ENCODE peak calls at places on chromosomes 2 and 18, in six cellular contexts. T, W, G, Y, V and I are unnamed samples.

GRCh38 chr2:57862727-57863126 is 183.9 kb upstream of the VRK2 start:
- DNase-seq in T (no peak), Y (no peak), G (no peak), V (no peak), W (no peak), I (no peak)

GRCh38 chr18:7259482-7259881 is 28.6 kb downstream of the LRRC30 start:
- DNase-seq in G (no peak), T (no peak), V (peak), W (no peak), Y (no peak), I (no peak)

GRCh38 chr2:217489145-217489960 is 513.4 kb downstream of the TNS1 start:
- DNase-seq in Y (no peak), W (no peak), G (no peak), V (peak), T (no peak), I (no peak)

GRCh38 chr2:1681323-1682310 is 62.7 kb downstream of the PXDN start:
- DNase-seq in W (no peak), V (no peak), Y (no peak), G (no peak), T (no peak), I (no peak)

GRCh38 chr2:102016399-102016955 is 24.7 kb downstream of the IL1R2 start:
- DNase-seq in G (no peak), W (no peak), V (no peak), T (no peak), Y (no peak), I (no peak)

GRCh38 chr2:170340693-170341068 is 162.7 kb downstream of the MYO3B start:
- DNase-seq in Y (no peak), T (no peak), W (no peak), V (no peak), G (no peak), I (no peak)

GRCh38 chr2:163491850-163492249 is 244.0 kb downstream of the FIGN start:
- DNase-seq in Y (no peak), G (no peak), V (no peak), T (no peak), W (no peak), I (no peak)

GRCh38 chr18:2994603-2995432 is 18.1 kb downstream of the LPIN2 start:
- DNase-seq in W (peak), V (no peak), T (peak), Y (no peak), G (no peak), I (no peak)

GRCh38 chr2:224360801-224361251 is 41.1 kb downstream of the FAM124B start:
- DNase-seq in W (no peak), V (no peak), Y (no peak), T (no peak), G (no peak), I (no peak)

GRCh38 chr2:128799284-128799552 is 480.6 kb upstream of the HS6ST1 start:
- DNase-seq in G (no peak), V (no peak), Y (no peak), T (no peak), W (no peak), I (no peak)

GRCh38 chr18:8750954-8751415 is 45.6 kb downstream of the MTCL1 start:
- DNase-seq in W (no peak), T (no peak), Y (no peak), V (no peak), G (no peak), I (no peak)

GRCh38 chr2:191352536-191352935 is 107.3 kb downstream of the MYO1B start:
- DNase-seq in T (no peak), W (no peak), V (no peak), G (no peak), Y (no peak), I (no peak)

GRCh38 chr2:45241061-45241561 is 231.9 kb upstream of the SIX2 start:
- DNase-seq in Y (no peak), W (no peak), V (no peak), G (no peak), T (no peak), I (no peak)

GRCh38 chr2:42566837-42567251 is 1.6 kb upstream of the MTA3 start:
- DNase-seq in W (no peak), T (no peak), G (no peak), V (no peak), Y (no peak), I (no peak)

GRCh38 chr2:216023055-216023648 is 9.8 kb upstream of the MREG start:
- DNase-seq in G (peak), V (peak), Y (peak), W (peak), T (no peak), I (peak)

GRCh38 chr18:22650247-22650646 is 232.5 kb upstream of the CTAGE1 start:
- DNase-seq in Y (no peak), T (no peak), V (no peak), W (no peak), G (no peak), I (no peak)

GRCh38 chr18:22504665-22505064 is 87.0 kb upstream of the CTAGE1 start:
- DNase-seq in G (no peak), T (no peak), W (no peak), V (no peak), Y (no peak), I (no peak)

GRCh38 chr2:28342081-28342967 is 50.3 kb upstream of the FOSL2 start:
- DNase-seq in T (peak), G (no peak), V (peak), W (no peak), Y (no peak), I (no peak)

GRCh38 chr2:42792087-42792582 is 248 bp downstream of the HAAO start:
- DNase-seq in Y (no peak), T (no peak), W (no peak), G (no peak), V (no peak), I (no peak)

GRCh38 chr18:9802175-9802747 is 83.5 kb upstream of the TXNDC2 start:
- DNase-seq in G (no peak), T (no peak), V (no peak), W (no peak), Y (no peak), I (no peak)

GRCh38 chr2:234446404-234447076 is 50.3 kb downstream of the ARL4C start:
- DNase-seq in V (peak), T (peak), Y (no peak), G (no peak), W (peak), I (no peak)

GRCh38 chr18:12239426-12239825 is 14.7 kb upstream of the CIDEA start:
- DNase-seq in T (no peak), W (no peak), Y (no peak), V (no peak), G (no peak), I (no peak)

GRCh38 chr2:170711774-170712652 is 3.1 kb upstream of the SP5 start:
- DNase-seq in Y (no peak), T (no peak), G (no peak), V (peak), W (no peak), I (no peak)

GRCh38 chr2:240374085-240374907 is 61.2 kb upstream of the GPC1 start:
- DNase-seq in V (no peak), Y (no peak), W (no peak), T (peak), G (no peak), I (no peak)

GRCh38 chr2:62871506-62871905 is 166.0 kb downstream of the EHBP1 start:
- DNase-seq in W (no peak), Y (peak), T (no peak), V (no peak), G (no peak), I (no peak)

GRCh38 chr2:172021955-172022354 is 22.2 kb downstream of the METAP1D start:
- DNase-seq in W (no peak), T (no peak), Y (no peak), V (peak), G (no peak), I (no peak)

GRCh38 chr2:143258126-143258892 is 129.1 kb downstream of the ARHGAP15 start:
- DNase-seq in V (no peak), T (no peak), G (no peak), Y (no peak), W (no peak), I (no peak)

GRCh38 chr18:50981381-50981780 is 13.5 kb downstream of the ELAC1 start:
- DNase-seq in W (no peak), Y (no peak), V (no peak), G (no peak), T (no peak), I (no peak)

GRCh38 chr2:59314367-59314766 is 1073.2 kb upstream of the FANCL start:
- DNase-seq in V (no peak), Y (no peak), G (no peak), T (no peak), W (no peak), I (no peak)

GRCh38 chr18:13242797-13243196 is 24.2 kb downstream of the LDLRAD4 start:
- DNase-seq in T (no peak), V (no peak), G (no peak), W (no peak), Y (no peak), I (no peak)

GRCh38 chr2:94956797-94957391 is 68.6 kb upstream of the MAL start:
- DNase-seq in W (peak), V (peak), G (peak), T (no peak), Y (peak), I (no peak)

GRCh38 chr2:241053576-241054251 is 48.4 kb downstream of the MTERF4 start:
- DNase-seq in Y (no peak), V (no peak), G (no peak), W (no peak), T (no peak), I (no peak)

GRCh38 chr2:20282916-20283592 is 58.1 kb upstream of the SDC1 start:
- DNase-seq in T (peak), V (peak), Y (no peak), G (peak), W (no peak), I (no peak)

GRCh38 chr2:30254692-30255015 is 23.3 kb downstream of the LBH start:
- DNase-seq in Y (no peak), T (no peak), W (no peak), V (no peak), G (no peak), I (no peak)

GRCh38 chr2:238107525-238108422 is 7.6 kb downstream of the ESPNL start:
- DNase-seq in W (no peak), G (no peak), V (no peak), Y (no peak), T (no peak), I (no peak)

GRCh38 chr2:215684448-215685217 is 248.8 kb upstream of the FN1 start:
- DNase-seq in G (no peak), W (no peak), T (no peak), Y (no peak), V (no peak), I (no peak)

GRCh38 chr2:28292491-28292890 is 100.2 kb upstream of the FOSL2 start:
- DNase-seq in V (no peak), W (no peak), Y (no peak), G (no peak), T (no peak), I (no peak)

GRCh38 chr18:28439870-28440269 is 262.9 kb upstream of the CDH2 start:
- DNase-seq in V (no peak), W (no peak), Y (no peak), T (no peak), G (no peak), I (no peak)

GRCh38 chr2:127423476-127423840 is 5.2 kb downstream of the PROC start:
- DNase-seq in G (peak), Y (no peak), W (no peak), T (no peak), V (peak), I (no peak)